ENCODE peak calls at places on chromosome 9, in four cellular contexts. K is A549, Z is upper lobe of right lung, G is pancreas. D is an unnamed sample.

GRCh38 chr9:90658181-90658580 is 15.6 kb upstream of the DIRAS2 start:
- DNase-seq in Z (no peak), G (no peak), K (no peak), D (no peak)

GRCh38 chr9:22116751-22117150 is 107.6 kb upstream of the CDKN2B start:
- DNase-seq in G (no peak), K (no peak), Z (no peak), D (no peak)

GRCh38 chr9:12091865-12092527 is 601.2 kb upstream of the TYRP1 start:
- DNase-seq in G (no peak), K (no peak), Z (no peak), D (no peak)

GRCh38 chr9:133609311-133610098 is at the start of gene FAM163B:
- DNase-seq in G (peak), K (peak), Z (no peak), D (no peak)

GRCh38 chr9:94725293-94725692 is 1.2 kb upstream of the AOPEP start:
- DNase-seq in G (no peak), Z (no peak), K (no peak), D (no peak)

GRCh38 chr9:86122309-86122708 is 23.0 kb upstream of the GOLM1 start:
- DNase-seq in K (peak), G (no peak), Z (no peak), D (no peak)

GRCh38 chr9:77770340-77770739 is 122.2 kb upstream of the GNA14 start:
- DNase-seq in K (no peak), Z (no peak), G (no peak), D (no peak)

GRCh38 chr9:89412951-89413350 is 85.0 kb downstream of the SEMA4D start:
- DNase-seq in G (no peak), Z (no peak), K (no peak), D (no peak)

GRCh38 chr9:101977614-101978210 is 239.3 kb upstream of the GRIN3A start:
- DNase-seq in K (no peak), Z (no peak), G (no peak), D (no peak)

GRCh38 chr9:115674091-115674490 is 479.5 kb upstream of the PAPPA start:
- DNase-seq in G (no peak), K (no peak), Z (no peak), D (no peak)

GRCh38 chr9:115673599-115673998 is 480.0 kb upstream of the PAPPA start:
- DNase-seq in Z (no peak), G (no peak), K (no peak), D (no peak)

GRCh38 chr9:115671911-115672310 is 481.7 kb upstream of the PAPPA start:
- DNase-seq in G (no peak), K (no peak), Z (no peak), D (no peak)

GRCh38 chr9:115671236-115671770 is 482.3 kb upstream of the PAPPA start:
- DNase-seq in K (no peak), Z (no peak), G (no peak), D (no peak)

DNA sequence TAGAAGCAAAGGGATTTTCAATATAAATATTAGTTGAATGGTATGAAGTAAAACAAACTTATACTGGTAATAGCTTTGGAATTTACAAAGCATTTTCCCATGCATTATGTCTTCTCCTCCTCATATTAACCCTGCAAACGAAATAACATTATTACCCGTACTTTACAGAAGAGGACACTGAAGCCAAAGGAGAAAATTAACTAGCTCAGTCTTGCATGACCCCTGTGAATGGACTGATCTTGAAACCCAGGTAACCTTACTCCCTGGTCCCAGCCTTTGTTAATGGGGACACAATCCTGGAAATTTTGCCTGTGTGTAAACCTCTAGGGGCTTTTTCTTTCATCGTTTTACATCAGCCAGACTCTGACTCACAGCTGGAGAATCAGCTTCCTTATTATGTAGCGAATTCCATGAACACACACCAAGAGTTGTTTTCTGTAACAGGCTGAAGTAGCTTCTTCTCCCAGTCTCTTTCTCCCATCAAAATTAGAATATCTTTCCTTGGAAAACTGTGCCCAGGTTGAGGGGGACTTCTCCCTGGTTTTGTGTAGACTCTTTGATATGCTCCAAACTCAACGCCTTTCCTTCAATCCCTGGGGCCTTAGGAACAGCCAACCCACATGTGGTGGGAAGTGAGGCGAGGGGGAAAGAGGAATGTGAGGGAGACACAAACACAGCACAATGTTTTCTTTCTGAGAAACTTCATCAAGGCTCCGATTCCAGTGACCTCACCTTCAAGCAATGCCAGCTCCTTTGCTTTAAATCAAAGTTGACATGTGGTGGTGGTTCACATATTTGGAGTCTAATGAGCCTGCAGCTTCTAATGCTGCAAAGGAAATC is 480.9 kb upstream of the PAPPA start:
- DNase-seq in G (no peak), Z (no peak), K (peak), D (no peak)
- H3K27ac ChIP-seq in G (no peak), Z (no peak), K (peak), D (no peak)

GRCh38 chr9:127463382-127463781 is 12.1 kb downstream of the LRSAM1 start:
- DNase-seq in K (no peak), Z (no peak), G (no peak), D (no peak)
- H3K27ac ChIP-seq in K (no peak), Z (no peak), G (no peak), D (no peak)

GRCh38 chr9:136678624-136679023 is 8.6 kb downstream of the AGPAT2 start:
- DNase-seq in G (no peak), K (no peak), Z (no peak), D (no peak)
- H3K27ac ChIP-seq in G (no peak), K (no peak), Z (no peak), D (no peak)

GRCh38 chr9:116837038-116837998 is 150.2 kb downstream of the TRIM32 start:
- DNase-seq in Z (no peak), K (no peak), G (no peak), D (no peak)
- H3K27ac ChIP-seq in Z (no peak), K (peak), G (no peak), D (no peak)

GRCh38 chr9:83570359-83570758 is 32.2 kb upstream of the FRMD3 start:
- DNase-seq in G (no peak), Z (no peak), K (no peak), D (no peak)

GRCh38 chr9:83572524-83572923 is 34.3 kb upstream of the FRMD3 start:
- DNase-seq in K (no peak), Z (no peak), G (no peak), D (no peak)

GRCh38 chr9:83569326-83569725 is 31.1 kb upstream of the FRMD3 start:
- DNase-seq in G (no peak), K (no peak), Z (no peak), D (peak)

DNA sequence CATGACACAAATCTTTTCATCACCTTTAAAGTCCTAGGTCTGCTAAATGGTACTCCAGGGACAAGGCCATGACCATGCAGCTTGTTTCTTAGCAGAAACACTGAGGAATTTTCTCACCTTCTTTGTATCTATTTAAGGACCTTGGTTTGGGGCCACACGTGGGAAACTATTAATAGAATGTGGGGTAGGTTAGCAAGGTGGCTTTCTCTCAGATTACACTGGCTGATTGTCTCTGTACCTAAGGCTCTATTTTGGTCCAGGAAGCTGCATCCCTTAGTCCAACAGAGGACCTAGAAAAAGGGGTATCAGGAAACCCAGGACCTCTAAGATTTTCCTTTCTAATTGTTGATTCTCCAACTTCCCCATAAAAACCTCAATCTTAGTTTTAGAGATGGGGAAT is 36.3 kb upstream of the FRMD3 start:
- DNase-seq in K (no peak), G (no peak), Z (no peak), D (no peak)
- H3K27ac ChIP-seq in K (no peak), G (no peak), Z (no peak), D (no peak)

GRCh38 chr9:6610073-6610472 is 35.5 kb downstream of the GLDC start:
- DNase-seq in Z (no peak), K (no peak), G (no peak), D (no peak)
- H3K27ac ChIP-seq in Z (no peak), K (no peak), G (no peak), D (no peak)

GRCh38 chr9:124270504-124271335 is 13.0 kb downstream of the NEK6 start:
- DNase-seq in G (no peak), K (no peak), Z (peak), D (no peak)
- H3K27ac ChIP-seq in G (peak), K (no peak), Z (peak), D (no peak)

D was measured in substantia nigra.